ENCODE peak calls at places on chromosomes 11 and 22, in nine cellular contexts. L, Q, S, D, X, I, T, C and G are unnamed samples.

GRCh38 chr11:64810891-64811272 is 531 bp upstream of the MEN1 start:
- DNase-seq in L (no peak), Q (no peak), S (no peak), D (peak; percentile 58), X (no peak), I (peak; percentile 29), T (no peak), C (peak; percentile 56), G (no peak)

GRCh38 chr22:46009730-46010129 is 32.8 kb upstream of the WNT7B start:
- DNase-seq in L (no peak), Q (no peak), S (no peak), D (peak; percentile 25), X (peak; percentile 15), I (no peak), T (no peak), C (no peak), G (no peak)

GRCh38 chr11:16750417-16750816 is 12.0 kb downstream of the C11orf58 start:
- DNase-seq in L (no peak), Q (no peak), S (no peak), D (no peak), X (no peak), I (no peak), T (no peak), C (no peak), G (no peak)

GRCh38 chr22:31754813-31755212 is 994 bp downstream of the DEPDC5 start:
- DNase-seq in L (no peak), Q (no peak), S (no peak), D (no peak), X (no peak), I (no peak), T (no peak), C (no peak), G (no peak)

GRCh38 chr11:36056160-36056751 is 112.4 kb downstream of the LDLRAD3 start:
- DNase-seq in L (no peak), Q (peak; percentile 55), S (no peak), D (no peak), X (no peak), I (no peak), T (peak; percentile 30), C (no peak), G (no peak)

GRCh38 chr11:37571248-37571647 is 973.2 kb upstream of the RAG2 start:
- DNase-seq in L (no peak), Q (no peak), S (no peak), D (no peak), X (no peak), I (no peak), T (no peak), C (no peak), G (no peak)

GRCh38 chr11:76622481-76623094 is 48.0 kb downstream of the LRRC32 start:
- DNase-seq in L (no peak), Q (no peak), S (no peak), D (no peak), X (peak; percentile 22), I (no peak), T (no peak), C (no peak), G (no peak)

GRCh38 chr11:7892059-7892699 is 38.9 kb downstream of the OR10A6 start:
- DNase-seq in L (no peak), Q (peak; percentile 85), S (no peak), D (no peak), X (no peak), I (no peak), T (no peak), C (no peak), G (no peak)

GRCh38 chr22:45946805-45947600 is 30.0 kb downstream of the WNT7B start:
- DNase-seq in L (no peak), Q (no peak), S (no peak), D (no peak), X (no peak), I (no peak), T (no peak), C (no peak), G (no peak)

GRCh38 chr11:102410382-102410784 is 42.2 kb downstream of the TMEM123 start:
- DNase-seq in L (no peak), Q (peak; percentile 42), S (no peak), D (no peak), X (no peak), I (no peak), T (no peak), C (no peak), G (no peak)

GRCh38 chr11:32002311-32002710 is 88.6 kb upstream of the RCN1 start:
- DNase-seq in L (no peak), Q (no peak), S (no peak), D (no peak), X (no peak), I (no peak), T (no peak), C (no peak), G (no peak)

DNA sequence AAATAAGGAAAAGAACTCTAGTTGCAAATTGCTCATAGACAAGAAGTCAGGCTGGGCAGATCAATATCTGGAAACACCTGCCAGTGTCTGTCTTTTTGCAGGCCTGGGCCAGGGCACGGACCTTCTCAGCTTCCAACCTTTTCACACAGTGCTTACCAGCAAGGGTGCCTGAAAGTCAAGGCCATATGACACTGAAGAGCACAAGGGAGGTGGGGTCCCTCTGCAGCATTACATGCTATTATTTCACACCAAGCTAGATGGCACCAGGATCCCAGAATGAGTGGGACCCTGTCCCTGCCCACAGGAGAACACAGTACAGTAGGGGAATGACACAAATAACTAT is 5.9 kb upstream of the PEX26 start:
- DNase-seq in L (no peak), Q (no peak), S (no peak), D (no peak), X (no peak), I (no peak), T (no peak), C (no peak), G (no peak)
- TF ChIP-seq CTCF in L (no peak), Q (no peak), S (no peak), D (no peak), X (no peak), I (no peak), T (no peak), C (no peak), G (no peak)

GRCh38 chr11:3095712-3096361 is 38.6 kb upstream of the CARS1 start:
- DNase-seq in L (peak; percentile 89), Q (peak; percentile 88), S (no peak), D (no peak), X (peak; percentile 22), I (peak; percentile 52), T (no peak), C (no peak), G (no peak)
- H3K4me3 ChIP-seq in L (no peak overlapping the region), Q (peak overlapping the region; percentile 12), S (peak overlapping the region; percentile 16), D (no peak overlapping the region), X (no peak overlapping the region), I (no peak overlapping the region), T (no peak overlapping the region), C (no peak overlapping the region), G (no peak overlapping the region)

DNA sequence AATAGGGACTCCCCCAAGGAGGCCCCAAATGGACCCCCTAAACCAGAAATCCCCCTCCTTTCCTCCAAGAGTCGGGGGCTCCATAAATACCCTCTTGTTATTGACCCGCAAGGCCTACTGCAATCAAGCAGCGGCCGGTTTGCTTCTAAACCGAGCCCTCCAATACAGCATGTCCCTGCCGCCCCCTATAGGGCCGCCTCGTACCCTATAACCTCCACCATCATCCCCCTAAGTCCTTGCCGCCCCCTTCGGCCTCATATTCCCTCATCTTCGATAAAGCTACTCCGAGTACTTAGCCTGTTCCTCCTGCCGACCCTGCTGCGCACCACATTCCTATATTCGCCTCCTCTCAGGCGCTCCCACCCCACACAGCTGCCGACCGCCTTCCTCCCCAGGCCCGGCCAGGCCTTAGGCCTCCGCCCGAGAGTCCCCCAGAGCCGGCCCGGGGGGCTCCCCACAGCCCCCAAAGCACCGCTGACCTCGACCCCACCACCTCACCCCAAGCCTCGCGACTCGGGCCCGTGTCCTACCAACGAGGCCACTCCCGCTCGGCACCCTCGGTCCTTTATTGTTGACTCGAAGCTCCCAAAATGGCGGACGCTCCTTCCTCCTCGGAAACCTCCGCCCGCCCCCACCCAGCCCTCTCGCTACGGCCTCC is 478 bp downstream of the DDX6 start:
- DNase-seq in L (peak; percentile 89), Q (peak; percentile 77), S (no peak), D (no peak), X (no peak), I (peak; percentile 77), T (peak; percentile 74), C (peak; percentile 71), G (peak; percentile 88)
- TF ChIP-seq CTCF in L (no peak), Q (peak; percentile 57), S (peak; percentile 62), D (no peak), X (peak; percentile 35), I (no peak), T (no peak), C (peak; percentile 43), G (peak; percentile 18)

GRCh38 chr22:40346178-40347064 is at the start of gene ADSL:
- DNase-seq in L (no peak), Q (peak; percentile 85), S (no peak), D (peak; percentile 93), X (peak; percentile 95), I (peak; percentile 85), T (peak; percentile 89), C (peak; percentile 85), G (peak; percentile 92)

GRCh38 chr22:40347300-40347699 is 1.0 kb downstream of the ADSL start:
- DNase-seq in L (no peak), Q (no peak), S (no peak), D (no peak), X (no peak), I (no peak), T (no peak), C (no peak), G (no peak)

GRCh38 chr22:40342521-40342920 is 3.8 kb upstream of the ADSL start:
- DNase-seq in L (no peak), Q (no peak), S (no peak), D (no peak), X (no peak), I (no peak), T (no peak), C (no peak), G (no peak)

GRCh38 chr22:40345801-40346177 is 511 bp upstream of the ADSL start:
- DNase-seq in L (no peak), Q (no peak), S (no peak), D (peak; percentile 78), X (peak; percentile 71), I (no peak), T (peak; percentile 29), C (peak; percentile 59), G (no peak)

DNA sequence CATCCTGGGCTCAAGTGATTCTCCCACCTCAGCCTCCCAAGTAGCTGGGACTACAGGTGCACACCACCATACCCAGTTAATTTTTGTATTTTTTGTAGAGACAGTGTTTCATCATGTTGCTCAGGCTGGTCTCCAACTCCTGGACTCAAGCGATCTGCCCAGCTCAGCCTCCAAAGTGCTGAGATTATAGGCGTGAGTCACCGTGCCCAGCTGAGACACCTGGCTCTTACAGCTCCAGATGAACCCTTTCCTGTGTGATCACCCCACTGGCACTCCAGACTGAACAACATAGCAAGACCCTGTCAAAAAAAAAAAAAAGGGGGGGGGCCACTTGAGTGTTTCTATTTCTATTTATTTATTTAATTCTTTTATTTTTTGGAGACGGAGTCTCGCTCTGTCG is 1.0 kb upstream of the ADSL start:
- DNase-seq in L (no peak), Q (no peak), S (peak; percentile 64), D (no peak), X (no peak), I (no peak), T (no peak), C (peak; percentile 36), G (no peak)
- H3K4me3 ChIP-seq in L (peak overlapping the region; percentile 68), Q (no peak overlapping the region), S (peak overlapping the region; percentile 88), D (no peak overlapping the region), X (peak overlapping the region; percentile 87), I (peak overlapping the region; percentile 70), T (peak overlapping the region; percentile 74), C (no peak overlapping the region), G (peak overlapping the region; percentile 87)

GRCh38 chr11:19110290-19110689 is 6.7 kb upstream of the ZDHHC13 start:
- DNase-seq in L (no peak), Q (no peak), S (no peak), D (no peak), X (no peak), I (no peak), T (peak; percentile 30), C (no peak), G (no peak)
- TF ChIP-seq CTCF in L (no peak), Q (no peak), S (peak; percentile 32), D (no peak), X (no peak), I (no peak), T (no peak), C (no peak), G (no peak)